ENCODE peak calls at places on chromosomes 11 and 22, in nine cellular contexts. Q is GM18507; X is thyroid gland; D is GM23338; J is activated T-helper 1 cell treated with anti-CD3 and anti-CD28 coated beads, Interleukin-12 subunit alpha, Interleukin-12 subunit beta, Interleukin-2, Interleukin-4 antibody, amounts not matched to agents 30 ng/mL and 10 ng/mL and 1 ng/mL, durations not matched to agents 14 hours and 24 hours and 36 hours; W is NCI-H2081 treated with DMSO at 0.1 percent for 48 hours; E is neural crest cell; H is germinal center; V is fibroblast of the aortic adventitia. A is an unnamed sample.
A peak's percentile ranks its signal among the peaks of the same experiment; 100 is the strongest.

GRCh38 chr11:120178441-120179070 is 32.3 kb upstream of the OAF start:
- DNase-seq in Q (no peak), X (no peak), D (no peak), J (no peak), W (no peak), E (no peak), H (no peak), V (peak; percentile 63), A (no peak)

GRCh38 chr11:128903248-128904041 is 12.3 kb downstream of the KCNJ5 start:
- DNase-seq in Q (no peak), X (peak; percentile 14), D (peak; percentile 79), J (no peak), W (no peak), E (no peak), H (no peak), V (no peak), A (no peak)

GRCh38 chr22:48925450-48925849 is 902.2 kb downstream of the BRD1 start:
- DNase-seq in Q (no peak), X (no peak), D (no peak), J (no peak), W (no peak), E (no peak), H (no peak), V (no peak), A (no peak)

GRCh38 chr11:346529-346928 is 22.8 kb upstream of the B4GALNT4 start:
- DNase-seq in Q (no peak), X (no peak), D (no peak), J (no peak), W (no peak), E (no peak), H (no peak), V (no peak), A (no peak)

GRCh38 chr22:36365020-36365411 is 22.8 kb downstream of the MYH9 start:
- DNase-seq in Q (no peak), X (peak; percentile 54), D (no peak), J (peak; percentile 84), W (no peak), E (no peak), H (no peak), V (peak; percentile 95), A (no peak)

GRCh38 chr11:69131644-69132300 is 24.0 kb upstream of the SMIM38 start:
- DNase-seq in Q (no peak), X (peak; percentile 92), D (peak; percentile 96), J (no peak), W (no peak), E (peak; percentile 57), H (no peak), V (peak; percentile 81), A (no peak)

GRCh38 chr22:47172771-47173534 is 410.5 kb downstream of the TBC1D22A start:
- DNase-seq in Q (no peak), X (peak; percentile 1), D (no peak), J (no peak), W (no peak), E (no peak), H (no peak), V (no peak), A (no peak)

GRCh38 chr11:47586456-47586855 is at the start of gene FAM180B:
- DNase-seq in Q (no peak), X (no peak), D (no peak), J (no peak), W (no peak), E (no peak), H (no peak), V (no peak), A (no peak)

GRCh38 chr22:48756146-48757111 is 1071.2 kb downstream of the BRD1 start:
- DNase-seq in Q (no peak), X (no peak), D (no peak), J (no peak), W (no peak), E (no peak), H (no peak), V (no peak), A (no peak)

GRCh38 chr22:48504519-48505140 is 1323.0 kb downstream of the BRD1 start:
- DNase-seq in Q (no peak), X (no peak), D (no peak), J (no peak), W (no peak), E (no peak), H (no peak), V (no peak), A (no peak)

GRCh38 chr11:105344938-105345337 is 205.4 kb upstream of the CARD18 start:
- DNase-seq in Q (no peak), X (no peak), D (no peak), J (no peak), W (no peak), E (no peak), H (no peak), V (no peak), A (no peak)

GRCh38 chr11:74072286-74072685 is 63.4 kb upstream of the UCP3 start:
- DNase-seq in Q (no peak), X (no peak), D (no peak), J (no peak), W (no peak), E (no peak), H (no peak), V (no peak), A (no peak)

GRCh38 chr11:134854391-134854991 is 442.4 kb upstream of the B3GAT1 start:
- DNase-seq in Q (no peak), X (no peak), D (no peak), J (no peak), W (no peak), E (no peak), H (no peak), V (no peak), A (no peak)

GRCh38 chr22:44622147-44622427 is 79.9 kb upstream of the PRR5 start:
- DNase-seq in Q (no peak), X (no peak), D (no peak), J (peak; percentile 14), W (no peak), E (no peak), H (no peak), V (no peak), A (no peak)

GRCh38 chr22:25795437-25795836 is 53.4 kb downstream of the MYO18B start:
- DNase-seq in Q (no peak), X (no peak), D (no peak), J (no peak), W (no peak), E (no peak), H (no peak), V (no peak), A (no peak)

GRCh38 chr11:17013548-17014320 is 480 bp downstream of the PLEKHA7 start:
- DNase-seq in Q (no peak), X (peak; percentile 33), D (peak; percentile 58), J (no peak), W (no peak), E (peak; percentile 23), H (peak; percentile 49), V (no peak), A (no peak)

GRCh38 chr11:106409201-106409600 is 331.7 kb downstream of the AASDHPPT start:
- DNase-seq in Q (no peak), X (no peak), D (no peak), J (no peak), W (no peak), E (no peak), H (no peak), V (no peak), A (no peak)

GRCh38 chr22:24208012-24208749 is 26.9 kb downstream of the SUSD2 start:
- DNase-seq in Q (no peak), X (peak; percentile 63), D (no peak), J (no peak), W (no peak), E (no peak), H (no peak), V (peak; percentile 100), A (no peak)

GRCh38 chr11:124718801-124719200 is 20.9 kb upstream of the NRGN start:
- DNase-seq in Q (no peak), X (no peak), D (no peak), J (no peak), W (no peak), E (no peak), H (no peak), V (no peak), A (no peak)

GRCh38 chr11:128397362-128397761 is 190.0 kb downstream of the ETS1 start:
- DNase-seq in Q (no peak), X (no peak), D (no peak), J (no peak), W (no peak), E (no peak), H (no peak), V (no peak), A (no peak)

GRCh38 chr22:27381552-27381951 is 420.0 kb downstream of the MN1 start:
- DNase-seq in Q (no peak), X (no peak), D (no peak), J (no peak), W (no peak), E (no peak), H (no peak), V (no peak), A (no peak)